ENCODE peak calls at places on chromosomes 1 and 21, in ten cellular contexts. A, G, V, F, K, H, E, Q, P and O are unnamed samples.
A peak's percentile ranks its signal among the peaks of the same experiment; 100 is the strongest.

GRCh38 chr1:178870944-178871343 is at the start of gene ANGPTL1:
- DNase-seq in A (no peak), G (no peak), V (no peak), F (no peak), K (peak; percentile 79), H (no peak), E (peak; percentile 13), Q (no peak), P (no peak), O (no peak)

GRCh38 chr1:227893696-227894305 is 53.9 kb downstream of the WNT9A start:
- DNase-seq in A (no peak), G (peak; percentile 38), V (no peak), F (peak; percentile 41), K (no peak), H (no peak), E (peak; percentile 0), Q (no peak), P (no peak), O (no peak)

GRCh38 chr1:95407864-95408291 is 173.9 kb downstream of the RWDD3 start:
- DNase-seq in A (no peak), G (no peak), V (no peak), F (no peak), K (peak; percentile 4), H (no peak), E (peak; percentile 46), Q (no peak), P (no peak), O (no peak)

GRCh38 chr1:246291141-246291540 is 215.9 kb downstream of the SMYD3 start:
- DNase-seq in A (no peak), G (no peak), V (no peak), F (no peak), K (peak; percentile 48), H (no peak), E (no peak), Q (no peak), P (no peak), O (no peak)

GRCh38 chr1:33656467-33656866 is 184.0 kb downstream of the ZSCAN20 start:
- DNase-seq in A (no peak), G (no peak), V (no peak), F (no peak), K (no peak), H (no peak), E (no peak), Q (no peak), P (no peak), O (no peak)

GRCh38 chr1:161119017-161119378 is 1.1 kb downstream of the NIT1 start:
- DNase-seq in A (no peak), G (peak; percentile 64), V (no peak), F (peak; percentile 66), K (no peak), H (peak; percentile 22), E (no peak), Q (peak; percentile 56), P (peak; percentile 65), O (no peak)

GRCh38 chr1:168923521-168924136 is 182.9 kb upstream of the ATP1B1 start:
- DNase-seq in A (no peak), G (no peak), V (no peak), F (no peak), K (no peak), H (no peak), E (no peak), Q (no peak), P (no peak), O (no peak)

GRCh38 chr21:29753216-29753615 is 186.6 kb downstream of the GRIK1 start:
- DNase-seq in A (no peak), G (no peak), V (no peak), F (no peak), K (no peak), H (no peak), E (no peak), Q (no peak), P (no peak), O (no peak)

GRCh38 chr1:224087358-224087757 is 26.6 kb upstream of the FBXO28 start:
- DNase-seq in A (no peak), G (no peak), V (no peak), F (no peak), K (peak; percentile 30), H (no peak), E (no peak), Q (no peak), P (no peak), O (no peak)

GRCh38 chr1:114803001-114803400 is 22.5 kb upstream of the SIKE1 start:
- DNase-seq in A (no peak), G (no peak), V (no peak), F (no peak), K (no peak), H (peak; percentile 50), E (peak; percentile 33), Q (no peak), P (no peak), O (peak; percentile 16)

GRCh38 chr21:44972301-44972814 is 32.5 kb downstream of the SLX9 start:
- DNase-seq in A (no peak), G (no peak), V (no peak), F (no peak), K (no peak), H (no peak), E (peak; percentile 60), Q (no peak), P (no peak), O (no peak)

GRCh38 chr1:1307261-1307907 is 346 bp downstream of the ACAP3 start:
- DNase-seq in A (no peak), G (peak; percentile 77), V (no peak), F (peak; percentile 81), K (no peak), H (peak; percentile 35), E (no peak), Q (peak; percentile 50), P (no peak), O (no peak)

GRCh38 chr1:160644399-160644798 is 2.4 kb downstream of the SLAMF1 start:
- DNase-seq in A (no peak), G (no peak), V (no peak), F (no peak), K (no peak), H (peak; percentile 31), E (no peak), Q (no peak), P (no peak), O (no peak)

GRCh38 chr1:201346337-201346939 is 31.0 kb downstream of the TNNT2 start:
- DNase-seq in A (no peak), G (no peak), V (no peak), F (peak; percentile 46), K (peak; percentile 80), H (peak; percentile 36), E (peak; percentile 85), Q (peak; percentile 47), P (no peak), O (no peak)

GRCh38 chr1:14392887-14393365 is 205.6 kb upstream of the KAZN start:
- DNase-seq in A (no peak), G (no peak), V (no peak), F (no peak), K (no peak), H (no peak), E (no peak), Q (no peak), P (no peak), O (no peak)

GRCh38 chr1:15523104-15523921 is 702 bp downstream of the CASP9 start:
- DNase-seq in A (no peak), G (no peak), V (no peak), F (no peak), K (no peak), H (no peak), E (no peak), Q (no peak), P (no peak), O (no peak)

GRCh38 chr1:2535455-2535854 is 5.4 kb upstream of the HES5 start:
- DNase-seq in A (no peak), G (no peak), V (no peak), F (no peak), K (no peak), H (no peak), E (peak; percentile 65), Q (no peak), P (no peak), O (no peak)

GRCh38 chr1:43549921-43550597 is 19.4 kb downstream of the PTPRF start:
- DNase-seq in A (no peak), G (no peak), V (no peak), F (peak; percentile 59), K (no peak), H (peak; percentile 17), E (no peak), Q (peak; percentile 96), P (peak; percentile 92), O (peak; percentile 69)

GRCh38 chr1:111937147-111937725 is 52.2 kb downstream of the KCND3 start:
- DNase-seq in A (no peak), G (no peak), V (no peak), F (no peak), K (no peak), H (no peak), E (no peak), Q (no peak), P (no peak), O (no peak)

GRCh38 chr1:11364170-11364569 is 91.2 kb downstream of the UBIAD1 start:
- DNase-seq in A (no peak), G (peak; percentile 67), V (no peak), F (no peak), K (no peak), H (peak; percentile 18), E (no peak), Q (peak; percentile 24), P (no peak), O (no peak)
- TF ChIP-seq CTCF in A (no peak), G (peak; percentile 63), V (no peak), F (no peak), K (peak; percentile 34), H (peak; percentile 33), E (peak; percentile 36), Q (peak; percentile 31), P (no peak), O (peak; percentile 13)

GRCh38 chr1:210292276-210292851 is 36.3 kb upstream of the HHAT start:
- DNase-seq in A (peak; percentile 25), G (peak; percentile 79), V (no peak), F (peak; percentile 78), K (no peak), H (no peak), E (peak; percentile 96), Q (peak; percentile 75), P (peak; percentile 69), O (peak; percentile 63)
- TF ChIP-seq CTCF in A (peak; percentile 11), G (peak; percentile 32), V (no peak), F (no peak), K (peak; percentile 38), H (no peak), E (peak; percentile 89), Q (peak; percentile 47), P (peak; percentile 32), O (peak; percentile 9)

GRCh38 chr1:156004843-156005593 is 15.7 kb downstream of the SSR2 start:
- DNase-seq in A (no peak), G (no peak), V (no peak), F (no peak), K (no peak), H (no peak), E (peak; percentile 36), Q (no peak), P (peak; percentile 65), O (no peak)
- TF ChIP-seq CTCF in A (no peak), G (no peak), V (no peak), F (no peak), K (no peak), H (no peak), E (no peak), Q (no peak), P (no peak), O (no peak)

DNA sequence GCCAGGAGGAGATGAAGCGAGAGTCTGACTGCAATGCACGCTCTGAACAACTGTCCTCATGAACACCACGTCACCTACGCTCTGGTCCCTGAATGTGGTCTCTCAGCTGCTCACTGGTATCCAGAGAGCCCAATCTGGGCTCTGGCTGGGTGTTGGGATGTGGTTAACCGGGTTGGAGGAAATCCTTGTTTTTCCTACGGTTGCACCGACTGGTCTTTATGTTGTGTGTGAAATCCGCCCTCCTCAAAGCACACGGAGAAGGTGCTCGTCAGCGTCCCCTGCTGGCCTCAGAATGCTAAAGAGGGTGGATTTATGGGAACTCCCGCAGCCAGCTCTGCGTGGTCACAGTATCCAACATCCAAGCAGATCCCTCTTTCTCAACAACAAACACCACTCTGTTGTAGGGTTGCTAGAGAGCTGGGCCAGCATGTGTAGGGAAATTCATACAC is 51.8 kb upstream of the FAM89A start:
- DNase-seq in A (peak; percentile 0), G (no peak), V (no peak), F (no peak), K (peak; percentile 42), H (peak; percentile 44), E (peak; percentile 47), Q (peak; percentile 67), P (no peak), O (peak; percentile 28)
- TF ChIP-seq CTCF in A (peak; percentile 39), G (peak; percentile 26), V (no peak), F (peak; percentile 29), K (peak; percentile 52), H (peak; percentile 83), E (peak; percentile 85), Q (peak; percentile 71), P (no peak), O (peak; percentile 62)